ENCODE peak calls at places on chromosomes 16 and 17, in five cellular contexts. F is Daoy, V is adipocyte, J is NCI-H1105 treated with DMSO at 0.1 percent for 48 hours, Y is type B pancreatic cell. W is an unnamed sample.

GRCh38 chr16:2529961-2530628 is 1.1 kb downstream of the CEMP1 start:
- DNase-seq in F (no peak), V (no peak), J (no peak), Y (no peak), W (no peak)

GRCh38 chr16:72877374-72878028 is 170.4 kb downstream of the ZFHX3 start:
- DNase-seq in F (peak), V (peak), J (no peak), Y (no peak), W (peak)

GRCh38 chr17:77117415-77117814 is 23.4 kb upstream of the SEC14L1 start:
- DNase-seq in F (no peak), V (peak), J (no peak), Y (no peak), W (peak)

GRCh38 chr17:39667262-39668140 is 752 bp upstream of the PNMT start:
- DNase-seq in F (no peak), V (no peak), J (no peak), Y (no peak), W (no peak)

GRCh38 chr16:12406840-12407690 is 396.6 kb downstream of the CPPED1 start:
- DNase-seq in F (no peak), V (peak), J (no peak), Y (no peak), W (no peak)

GRCh38 chr17:12899604-12900003 is 110.3 kb downstream of the ARHGAP44 start:
- DNase-seq in F (no peak), V (no peak), J (no peak), Y (no peak), W (no peak)

GRCh38 chr16:87384162-87384999 is 805 bp upstream of the FBXO31 start:
- DNase-seq in F (peak), V (peak), J (peak), Y (no peak), W (peak)

GRCh38 chr16:8649829-8650554 is 24.4 kb upstream of the ABAT start:
- DNase-seq in F (no peak), V (no peak), J (no peak), Y (no peak), W (no peak)

GRCh38 chr17:37068266-37068665 is 119.5 kb downstream of the AATF start:
- DNase-seq in F (no peak), V (no peak), J (no peak), Y (no peak), W (no peak)

GRCh38 chr16:77191259-77191969 is 424 bp downstream of the MON1B start:
- DNase-seq in F (peak), V (no peak), J (no peak), Y (no peak), W (no peak)

GRCh38 chr17:34257299-34257985 is 2.4 kb downstream of the CCL2 start:
- DNase-seq in F (peak), V (no peak), J (no peak), Y (no peak), W (no peak)

GRCh38 chr17:32814837-32815236 is 62.1 kb downstream of the MYO1D start:
- DNase-seq in F (no peak), V (no peak), J (no peak), Y (no peak), W (no peak)

GRCh38 chr16:29649560-29650494 is 13.2 kb upstream of the SPN start:
- DNase-seq in F (no peak), V (no peak), J (no peak), Y (no peak), W (no peak)

GRCh38 chr16:88681084-88681680 is 5.1 kb downstream of the SNAI3 start:
- DNase-seq in F (no peak), V (no peak), J (no peak), Y (no peak), W (no peak)

GRCh38 chr17:2398655-2399571 is 1.9 kb downstream of the MNT start:
- DNase-seq in F (peak), V (peak), J (peak), Y (no peak), W (peak)

GRCh38 chr16:56388209-56388608 is 37.1 kb downstream of the AMFR start:
- DNase-seq in F (no peak), V (peak), J (no peak), Y (no peak), W (no peak)

W was measured in AG20443.